ENCODE peak calls at places on chromosomes 13 and 19, in six cellular contexts. R, B, Z, T, A and H are unnamed samples.
A peak's percentile ranks its signal among the peaks of the same experiment; 100 is the strongest.

GRCh38 chr19:53977991-53978731 is 13.3 kb upstream of the CACNG6 start:
- DNase-seq in R (peak; percentile 70), B (no peak), Z (peak; percentile 40), T (peak; percentile 98), A (peak; percentile 99), H (peak; percentile 65)

GRCh38 chr13:29758591-29759114 is 91.8 kb downstream of the UBL3 start:
- DNase-seq in R (no peak), B (no peak), Z (no peak), T (peak; percentile 53), A (no peak), H (no peak)

GRCh38 chr19:23525265-23525862 is 130.1 kb upstream of the ZNF91 start:
- DNase-seq in R (no peak), B (no peak), Z (no peak), T (peak; percentile 19), A (no peak), H (no peak)

GRCh38 chr19:42431486-42431885 is 4.3 kb upstream of the LIPE start:
- DNase-seq in R (no peak), B (no peak), Z (no peak), T (no peak), A (no peak), H (no peak)

GRCh38 chr13:27921421-27921960 is 1.7 kb downstream of the PDX1 start:
- DNase-seq in R (no peak), B (no peak), Z (no peak), T (peak; percentile 37), A (no peak), H (no peak)

GRCh38 chr13:97781891-97782305 is 171.6 kb upstream of the IPO5 start:
- DNase-seq in R (no peak), B (no peak), Z (no peak), T (no peak), A (peak; percentile 67), H (no peak)

GRCh38 chr13:72368031-72368430 is 359.4 kb downstream of the MZT1 start:
- DNase-seq in R (no peak), B (no peak), Z (no peak), T (no peak), A (no peak), H (no peak)

GRCh38 chr13:45231722-45232121 is 30.9 kb upstream of the KCTD4 start:
- DNase-seq in R (no peak), B (no peak), Z (no peak), T (no peak), A (peak; percentile 41), H (no peak)

GRCh38 chr13:22828081-22828480 is 352.7 kb upstream of the SGCG start:
- DNase-seq in R (no peak), B (no peak), Z (no peak), T (no peak), A (peak; percentile 42), H (no peak)

GRCh38 chr13:98232456-98232855 is 55.4 kb upstream of the RNF113B start:
- DNase-seq in R (no peak), B (no peak), Z (no peak), T (no peak), A (peak; percentile 30), H (no peak)

GRCh38 chr13:98480915-98481510 is 95.9 kb downstream of the STK24 start:
- DNase-seq in R (no peak), B (no peak), Z (no peak), T (no peak), A (peak; percentile 59), H (no peak)

GRCh38 chr13:26838821-26839220 is 78.2 kb upstream of the GPR12 start:
- DNase-seq in R (no peak), B (no peak), Z (no peak), T (no peak), A (no peak), H (no peak)

GRCh38 chr13:97934590-97934989 is 18.9 kb upstream of the IPO5 start:
- DNase-seq in R (peak; percentile 4), B (no peak), Z (no peak), T (no peak), A (no peak), H (no peak)

GRCh38 chr19:33401683-33402420 is 28.3 kb downstream of the CEBPG start:
- DNase-seq in R (no peak), B (no peak), Z (no peak), T (no peak), A (no peak), H (no peak)

GRCh38 chr13:65656740-65657329 is 1573.3 kb downstream of the PCDH9 start:
- DNase-seq in R (no peak), B (peak; percentile 8), Z (no peak), T (no peak), A (peak; percentile 40), H (no peak)

GRCh38 chr19:38062959-38063786 is 156.2 kb downstream of the SIPA1L3 start:
- DNase-seq in R (peak; percentile 14), B (no peak), Z (peak; percentile 39), T (peak; percentile 60), A (no peak), H (no peak)

GRCh38 chr13:112245179-112245724 is 130.9 kb upstream of the SPACA7 start:
- DNase-seq in R (no peak), B (no peak), Z (no peak), T (no peak), A (no peak), H (no peak)

GRCh38 chr13:95058680-95059079 is 242.6 kb downstream of the ABCC4 start:
- DNase-seq in R (no peak), B (no peak), Z (no peak), T (no peak), A (no peak), H (no peak)

GRCh38 chr13:79973533-79973963 is 367.4 kb downstream of the SPRY2 start:
- DNase-seq in R (no peak), B (no peak), Z (peak; percentile 20), T (peak; percentile 30), A (peak; percentile 21), H (no peak)

GRCh38 chr19:38697197-38697596 is 47.1 kb downstream of the CAPN12 start:
- DNase-seq in R (no peak), B (no peak), Z (no peak), T (no peak), A (no peak), H (no peak)

GRCh38 chr19:46970815-46971214 is 48.8 kb upstream of the NPAS1 start:
- DNase-seq in R (no peak), B (peak; percentile 21), Z (no peak), T (no peak), A (no peak), H (no peak)

GRCh38 chr19:2977686-2978466 is 512 bp downstream of the TLE6 start:
- DNase-seq in R (no peak), B (no peak), Z (peak; percentile 14), T (no peak), A (no peak), H (no peak)

GRCh38 chr13:41694902-41695301 is 237.6 kb downstream of the RGCC start:
- DNase-seq in R (no peak), B (peak; percentile 65), Z (no peak), T (no peak), A (peak; percentile 96), H (no peak)

GRCh38 chr13:114107686-114108081 is 24.7 kb downstream of the RASA3 start:
- DNase-seq in R (no peak), B (no peak), Z (no peak), T (no peak), A (peak; percentile 87), H (no peak)

GRCh38 chr13:111981446-111982165 is 85.3 kb upstream of the SOX1 start:
- DNase-seq in R (no peak), B (no peak), Z (no peak), T (no peak), A (no peak), H (no peak)

GRCh38 chr19:14434543-14435319 is 1.6 kb downstream of the PKN1 start:
- DNase-seq in R (no peak), B (no peak), Z (peak; percentile 47), T (peak; percentile 48), A (peak; percentile 94), H (no peak)